ENCODE peak calls at places on chromosomes 5 and 9, in nine cellular contexts. One of them, this sample, is unnamed.

GRCh38 chr5:14156611-14157493 is 13.7 kb downstream of the TRIO start:
- DNase-seq in dorsolateral prefrontal cortex: no peak
- DNase-seq in fibroblast of lung: peak; percentile 99
- DNase-seq in DND-41: no peak
- DNase-seq in Karpas-422: no peak
- DNase-seq in naive thymus-derived CD4-positive, alpha-beta T cell: no peak
- DNase-seq in SJSA1: peak; percentile 84
- DNase-seq in CD8-positive, alpha-beta T cell: no peak
- DNase-seq in H1: no peak
- DNase-seq in this sample: peak; percentile 86

GRCh38 chr9:115116620-115117284 is 1.2 kb downstream of the TNC start:
- DNase-seq in dorsolateral prefrontal cortex: no peak
- DNase-seq in fibroblast of lung: no peak
- DNase-seq in DND-41: no peak
- DNase-seq in Karpas-422: no peak
- DNase-seq in naive thymus-derived CD4-positive, alpha-beta T cell: no peak
- DNase-seq in SJSA1: no peak
- DNase-seq in CD8-positive, alpha-beta T cell: no peak
- DNase-seq in H1: no peak
- DNase-seq in this sample: no peak

GRCh38 chr9:79215819-79216218 is 355.9 kb upstream of the TLE4 start:
- DNase-seq in dorsolateral prefrontal cortex: no peak
- DNase-seq in fibroblast of lung: no peak
- DNase-seq in DND-41: no peak
- DNase-seq in Karpas-422: no peak
- DNase-seq in naive thymus-derived CD4-positive, alpha-beta T cell: no peak
- DNase-seq in SJSA1: no peak
- DNase-seq in CD8-positive, alpha-beta T cell: no peak
- DNase-seq in H1: no peak
- DNase-seq in this sample: no peak

GRCh38 chr5:74877624-74878304 is 11.6 kb upstream of the FAM169A start:
- DNase-seq in dorsolateral prefrontal cortex: peak; percentile 25
- DNase-seq in fibroblast of lung: no peak
- DNase-seq in DND-41: no peak
- DNase-seq in Karpas-422: no peak
- DNase-seq in naive thymus-derived CD4-positive, alpha-beta T cell: no peak
- DNase-seq in SJSA1: no peak
- DNase-seq in CD8-positive, alpha-beta T cell: no peak
- DNase-seq in H1: no peak
- DNase-seq in this sample: peak; percentile 42

GRCh38 chr5:126594676-126595485 is at the start of gene ALDH7A1:
- DNase-seq in dorsolateral prefrontal cortex: peak; percentile 87
- DNase-seq in fibroblast of lung: peak; percentile 95
- DNase-seq in DND-41: no peak
- DNase-seq in Karpas-422: no peak
- DNase-seq in naive thymus-derived CD4-positive, alpha-beta T cell: peak; percentile 6
- DNase-seq in SJSA1: peak; percentile 99
- DNase-seq in CD8-positive, alpha-beta T cell: peak; percentile 16
- DNase-seq in H1: peak; percentile 88
- DNase-seq in this sample: peak; percentile 98

GRCh38 chr5:10018670-10019069 is 231.0 kb downstream of the ATPSCKMT start:
- DNase-seq in dorsolateral prefrontal cortex: no peak
- DNase-seq in fibroblast of lung: peak; percentile 91
- DNase-seq in DND-41: no peak
- DNase-seq in Karpas-422: no peak
- DNase-seq in naive thymus-derived CD4-positive, alpha-beta T cell: no peak
- DNase-seq in SJSA1: no peak
- DNase-seq in CD8-positive, alpha-beta T cell: no peak
- DNase-seq in H1: no peak
- DNase-seq in this sample: peak; percentile 84

GRCh38 chr5:99349842-99350241 is 421.0 kb upstream of the CHD1 start:
- DNase-seq in dorsolateral prefrontal cortex: no peak
- DNase-seq in fibroblast of lung: no peak
- DNase-seq in DND-41: no peak
- DNase-seq in Karpas-422: no peak
- DNase-seq in naive thymus-derived CD4-positive, alpha-beta T cell: no peak
- DNase-seq in SJSA1: no peak
- DNase-seq in CD8-positive, alpha-beta T cell: no peak
- DNase-seq in H1: no peak
- DNase-seq in this sample: no peak

GRCh38 chr9:21696411-21696865 is 106.0 kb upstream of the MTAP start:
- DNase-seq in dorsolateral prefrontal cortex: no peak
- DNase-seq in fibroblast of lung: no peak
- DNase-seq in DND-41: no peak
- DNase-seq in Karpas-422: no peak
- DNase-seq in naive thymus-derived CD4-positive, alpha-beta T cell: no peak
- DNase-seq in SJSA1: no peak
- DNase-seq in CD8-positive, alpha-beta T cell: no peak
- DNase-seq in H1: peak; percentile 85
- DNase-seq in this sample: peak; percentile 66

GRCh38 chr5:58358436-58358835 is 101.5 kb downstream of the PLK2 start:
- DNase-seq in dorsolateral prefrontal cortex: no peak
- DNase-seq in fibroblast of lung: no peak
- DNase-seq in DND-41: no peak
- DNase-seq in Karpas-422: no peak
- DNase-seq in naive thymus-derived CD4-positive, alpha-beta T cell: no peak
- DNase-seq in SJSA1: no peak
- DNase-seq in CD8-positive, alpha-beta T cell: no peak
- DNase-seq in H1: no peak
- DNase-seq in this sample: no peak

GRCh38 chr5:6403416-6403815 is 25.1 kb upstream of the MED10 start:
- DNase-seq in dorsolateral prefrontal cortex: no peak
- DNase-seq in fibroblast of lung: no peak
- DNase-seq in DND-41: no peak
- DNase-seq in Karpas-422: no peak
- DNase-seq in naive thymus-derived CD4-positive, alpha-beta T cell: no peak
- DNase-seq in SJSA1: no peak
- DNase-seq in CD8-positive, alpha-beta T cell: no peak
- DNase-seq in H1: no peak
- DNase-seq in this sample: no peak

GRCh38 chr5:119368238-119368630 is 12.4 kb downstream of the TNFAIP8 start:
- DNase-seq in dorsolateral prefrontal cortex: no peak
- DNase-seq in fibroblast of lung: no peak
- DNase-seq in DND-41: peak; percentile 40
- DNase-seq in Karpas-422: no peak
- DNase-seq in naive thymus-derived CD4-positive, alpha-beta T cell: no peak
- DNase-seq in SJSA1: no peak
- DNase-seq in CD8-positive, alpha-beta T cell: peak; percentile 54
- DNase-seq in H1: no peak
- DNase-seq in this sample: no peak

GRCh38 chr5:59759600-59760357 is 133.7 kb downstream of the PDE4D start:
- DNase-seq in dorsolateral prefrontal cortex: no peak
- DNase-seq in fibroblast of lung: peak; percentile 73
- DNase-seq in DND-41: no peak
- DNase-seq in Karpas-422: no peak
- DNase-seq in naive thymus-derived CD4-positive, alpha-beta T cell: no peak
- DNase-seq in SJSA1: no peak
- DNase-seq in CD8-positive, alpha-beta T cell: no peak
- DNase-seq in H1: no peak
- DNase-seq in this sample: no peak

GRCh38 chr9:117413346-117414219 is 1.3 kb downstream of the ASTN2 start:
- DNase-seq in dorsolateral prefrontal cortex: peak; percentile 19
- DNase-seq in fibroblast of lung: no peak
- DNase-seq in DND-41: no peak
- DNase-seq in Karpas-422: peak; percentile 50
- DNase-seq in naive thymus-derived CD4-positive, alpha-beta T cell: no peak
- DNase-seq in SJSA1: no peak
- DNase-seq in CD8-positive, alpha-beta T cell: no peak
- DNase-seq in H1: peak; percentile 74
- DNase-seq in this sample: peak; percentile 66

GRCh38 chr5:60551829-60552228 is 148.1 kb downstream of the DEPDC1B start:
- DNase-seq in dorsolateral prefrontal cortex: no peak
- DNase-seq in fibroblast of lung: no peak
- DNase-seq in DND-41: no peak
- DNase-seq in Karpas-422: no peak
- DNase-seq in naive thymus-derived CD4-positive, alpha-beta T cell: no peak
- DNase-seq in SJSA1: no peak
- DNase-seq in CD8-positive, alpha-beta T cell: no peak
- DNase-seq in H1: no peak
- DNase-seq in this sample: no peak

GRCh38 chr5:55226934-55227737 is at the start of gene MCIDAS:
- DNase-seq in dorsolateral prefrontal cortex: no peak
- DNase-seq in fibroblast of lung: no peak
- DNase-seq in DND-41: peak; percentile 32
- DNase-seq in Karpas-422: peak; percentile 82
- DNase-seq in naive thymus-derived CD4-positive, alpha-beta T cell: no peak
- DNase-seq in SJSA1: peak; percentile 76
- DNase-seq in CD8-positive, alpha-beta T cell: peak; percentile 31
- DNase-seq in H1: peak; percentile 86
- DNase-seq in this sample: peak; percentile 96
- H3K27me3 ChIP-seq in dorsolateral prefrontal cortex: peaks cover 99% of the 10 kb centered on the region
- H3K27me3 ChIP-seq in fibroblast of lung: peaks cover 94% of the 10 kb centered on the region
- H3K27me3 ChIP-seq in DND-41: peaks cover 44% of the 10 kb centered on the region
- H3K27me3 ChIP-seq in Karpas-422: no peaks in the 10 kb centered on the region
- H3K27me3 ChIP-seq in naive thymus-derived CD4-positive, alpha-beta T cell: peaks cover 21% of the 10 kb centered on the region
- H3K27me3 ChIP-seq in SJSA1: no peaks in the 10 kb centered on the region
- H3K27me3 ChIP-seq in CD8-positive, alpha-beta T cell: peaks cover 85% of the 10 kb centered on the region
- H3K27me3 ChIP-seq in H1: peaks cover 93% of the 10 kb centered on the region
- H3K27me3 ChIP-seq in this sample: peaks cover 79% of the 10 kb centered on the region

GRCh38 chr5:176691524-176691923 is 44.2 kb downstream of the TSPAN17 start:
- DNase-seq in dorsolateral prefrontal cortex: no peak
- DNase-seq in fibroblast of lung: no peak
- DNase-seq in DND-41: no peak
- DNase-seq in Karpas-422: no peak
- DNase-seq in naive thymus-derived CD4-positive, alpha-beta T cell: no peak
- DNase-seq in SJSA1: no peak
- DNase-seq in CD8-positive, alpha-beta T cell: no peak
- DNase-seq in H1: no peak
- DNase-seq in this sample: no peak

GRCh38 chr5:176685010-176685409 is 37.7 kb downstream of the TSPAN17 start:
- DNase-seq in dorsolateral prefrontal cortex: no peak
- DNase-seq in fibroblast of lung: no peak
- DNase-seq in DND-41: no peak
- DNase-seq in Karpas-422: no peak
- DNase-seq in naive thymus-derived CD4-positive, alpha-beta T cell: no peak
- DNase-seq in SJSA1: no peak
- DNase-seq in CD8-positive, alpha-beta T cell: no peak
- DNase-seq in H1: no peak
- DNase-seq in this sample: peak; percentile 23

GRCh38 chr5:176690911-176691310 is 43.6 kb downstream of the TSPAN17 start:
- DNase-seq in dorsolateral prefrontal cortex: no peak
- DNase-seq in fibroblast of lung: no peak
- DNase-seq in DND-41: no peak
- DNase-seq in Karpas-422: no peak
- DNase-seq in naive thymus-derived CD4-positive, alpha-beta T cell: no peak
- DNase-seq in SJSA1: no peak
- DNase-seq in CD8-positive, alpha-beta T cell: no peak
- DNase-seq in H1: no peak
- DNase-seq in this sample: no peak

GRCh38 chr5:176687247-176687646 is 40.0 kb downstream of the TSPAN17 start:
- DNase-seq in dorsolateral prefrontal cortex: no peak
- DNase-seq in fibroblast of lung: no peak
- DNase-seq in DND-41: no peak
- DNase-seq in Karpas-422: no peak
- DNase-seq in naive thymus-derived CD4-positive, alpha-beta T cell: no peak
- DNase-seq in SJSA1: no peak
- DNase-seq in CD8-positive, alpha-beta T cell: no peak
- DNase-seq in H1: no peak
- DNase-seq in this sample: no peak

GRCh38 chr5:176687881-176688280 is 40.6 kb downstream of the TSPAN17 start:
- DNase-seq in dorsolateral prefrontal cortex: no peak
- DNase-seq in fibroblast of lung: no peak
- DNase-seq in DND-41: no peak
- DNase-seq in Karpas-422: no peak
- DNase-seq in naive thymus-derived CD4-positive, alpha-beta T cell: no peak
- DNase-seq in SJSA1: no peak
- DNase-seq in CD8-positive, alpha-beta T cell: no peak
- DNase-seq in H1: no peak
- DNase-seq in this sample: no peak
- H3K27me3 ChIP-seq in dorsolateral prefrontal cortex: no peaks in the 10 kb centered on the region
- H3K27me3 ChIP-seq in fibroblast of lung: peaks cover 19% of the 10 kb centered on the region
- H3K27me3 ChIP-seq in DND-41: peaks cover 23% of the 10 kb centered on the region
- H3K27me3 ChIP-seq in Karpas-422: no peaks in the 10 kb centered on the region
- H3K27me3 ChIP-seq in naive thymus-derived CD4-positive, alpha-beta T cell: no peaks in the 10 kb centered on the region
- H3K27me3 ChIP-seq in SJSA1: peaks cover 76% of the 10 kb centered on the region
- H3K27me3 ChIP-seq in CD8-positive, alpha-beta T cell: peaks cover 7% of the 10 kb centered on the region
- H3K27me3 ChIP-seq in H1: no peaks in the 10 kb centered on the region
- H3K27me3 ChIP-seq in this sample: peaks cover 51% of the 10 kb centered on the region

DNA sequence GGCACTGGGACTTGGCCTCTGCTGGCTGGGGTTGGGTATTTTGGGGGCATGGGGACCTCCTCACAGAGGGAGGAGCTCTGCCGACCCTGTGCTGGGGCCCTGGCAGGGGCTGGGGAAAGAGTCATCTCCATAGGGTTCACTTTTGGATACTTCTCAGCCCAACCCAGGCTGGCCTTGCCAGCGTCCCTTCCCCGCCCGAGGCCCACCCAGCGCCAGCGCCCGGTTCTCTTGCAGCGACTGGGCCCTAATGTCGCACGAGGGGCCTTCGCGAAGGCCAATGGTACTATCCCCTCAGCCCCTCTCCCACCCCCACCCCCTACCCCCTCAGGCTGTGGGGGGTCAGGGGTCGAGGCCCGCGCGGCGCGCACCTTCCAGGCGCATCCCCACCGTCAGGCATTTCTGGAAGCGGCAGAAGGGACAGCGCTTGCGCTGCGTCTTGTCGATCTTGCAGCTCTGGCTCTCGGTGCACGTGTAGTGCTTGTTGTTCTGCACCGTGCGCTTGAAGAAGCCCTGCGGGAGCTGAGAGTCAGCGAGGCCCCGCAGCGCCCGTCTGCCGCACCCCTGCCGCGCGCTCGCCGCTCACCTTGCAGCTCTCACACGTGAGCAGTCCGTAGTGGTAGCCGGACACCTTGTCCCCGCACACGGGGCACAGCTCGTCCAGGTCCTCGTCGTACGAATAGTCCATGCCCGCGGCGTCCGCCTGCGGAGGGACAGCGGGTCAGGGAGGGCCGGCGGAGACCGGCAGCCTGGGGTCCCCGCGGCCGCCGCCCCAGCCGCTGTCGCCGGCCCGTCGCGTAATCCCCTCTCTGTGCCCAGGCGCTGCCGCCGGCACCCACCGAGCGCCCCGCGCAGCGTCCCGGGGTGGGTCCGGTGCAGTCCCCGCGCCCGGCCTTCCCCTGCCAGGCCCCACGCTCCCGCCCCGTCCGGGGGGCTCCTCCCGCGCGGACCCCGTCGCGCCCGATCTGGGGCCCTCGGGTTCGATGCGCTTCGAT is 4.2 kb downstream of the NR5A1 start:
- DNase-seq in dorsolateral prefrontal cortex: no peak
- DNase-seq in fibroblast of lung: no peak
- DNase-seq in DND-41: no peak
- DNase-seq in Karpas-422: no peak
- DNase-seq in naive thymus-derived CD4-positive, alpha-beta T cell: no peak
- DNase-seq in SJSA1: no peak
- DNase-seq in CD8-positive, alpha-beta T cell: no peak
- DNase-seq in H1: peak; percentile 73
- DNase-seq in this sample: peak; percentile 89
- H3K27me3 ChIP-seq in dorsolateral prefrontal cortex: peaks cover 52% of the 10 kb centered on the region
- H3K27me3 ChIP-seq in fibroblast of lung: peaks cover 49% of the 10 kb centered on the region
- H3K27me3 ChIP-seq in DND-41: no peaks in the 10 kb centered on the region
- H3K27me3 ChIP-seq in Karpas-422: no peaks in the 10 kb centered on the region
- H3K27me3 ChIP-seq in naive thymus-derived CD4-positive, alpha-beta T cell: no peaks in the 10 kb centered on the region
- H3K27me3 ChIP-seq in SJSA1: peaks cover 47% of the 10 kb centered on the region
- H3K27me3 ChIP-seq in CD8-positive, alpha-beta T cell: peaks cover 13% of the 10 kb centered on the region
- H3K27me3 ChIP-seq in H1: peaks cover 39% of the 10 kb centered on the region
- H3K27me3 ChIP-seq in this sample: peaks cover 63% of the 10 kb centered on the region

DNA sequence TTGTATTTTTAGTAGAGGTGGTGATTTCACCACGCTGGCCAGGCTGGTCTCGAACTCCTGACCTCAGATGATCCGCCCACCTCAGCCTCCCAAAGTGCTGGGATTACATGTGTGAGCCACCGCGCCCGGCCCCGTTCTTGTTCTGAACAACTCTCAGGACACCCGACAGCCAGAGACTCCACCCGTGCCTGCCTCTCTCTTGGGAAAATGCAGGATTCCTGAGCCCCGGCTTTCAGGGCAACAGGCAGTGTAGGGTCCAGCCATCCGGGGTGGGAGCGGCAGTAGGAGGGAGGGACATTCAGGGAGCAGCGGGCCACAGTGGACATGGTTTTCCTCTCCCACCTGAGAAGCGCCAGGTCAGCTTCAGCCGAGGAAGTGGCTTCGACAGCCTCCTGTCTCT is 34.4 kb downstream of the NCS1 start:
- DNase-seq in dorsolateral prefrontal cortex: no peak
- DNase-seq in fibroblast of lung: no peak
- DNase-seq in DND-41: no peak
- DNase-seq in Karpas-422: no peak
- DNase-seq in naive thymus-derived CD4-positive, alpha-beta T cell: no peak
- DNase-seq in SJSA1: no peak
- DNase-seq in CD8-positive, alpha-beta T cell: no peak
- DNase-seq in H1: no peak
- DNase-seq in this sample: no peak
- H3K27me3 ChIP-seq in dorsolateral prefrontal cortex: no peaks in the 10 kb centered on the region
- H3K27me3 ChIP-seq in fibroblast of lung: no peaks in the 10 kb centered on the region
- H3K27me3 ChIP-seq in DND-41: no peaks in the 10 kb centered on the region
- H3K27me3 ChIP-seq in Karpas-422: no peaks in the 10 kb centered on the region
- H3K27me3 ChIP-seq in naive thymus-derived CD4-positive, alpha-beta T cell: no peaks in the 10 kb centered on the region
- H3K27me3 ChIP-seq in SJSA1: no peaks in the 10 kb centered on the region
- H3K27me3 ChIP-seq in CD8-positive, alpha-beta T cell: no peaks in the 10 kb centered on the region
- H3K27me3 ChIP-seq in H1: no peaks in the 10 kb centered on the region
- H3K27me3 ChIP-seq in this sample: no peaks in the 10 kb centered on the region

This sample was measured in osteoblast.